ENCODE peak calls at places on chromosome X, in four cellular contexts. One of them, this sample, is unnamed.

GRCh38 chrX:11430266-11430665 is 137.1 kb downstream of the AMELX start:
- DNase-seq in K562: no peak
- DNase-seq in A549: no peak
- DNase-seq in HepG2: no peak
- DNase-seq in this sample: no peak

GRCh38 chrX:139823806-139824205 is 109.0 kb downstream of the ATP11C start:
- DNase-seq in HepG2: no peak
- DNase-seq in K562: no peak
- DNase-seq in A549: peak
- DNase-seq in this sample: no peak

GRCh38 chrX:45070116-45071007 is 130.3 kb downstream of the DIPK2B start:
- DNase-seq in HepG2: peak
- DNase-seq in K562: peak
- DNase-seq in A549: peak
- DNase-seq in this sample: peak

GRCh38 chrX:40154853-40155616 is 57.3 kb upstream of the BCOR start:
- DNase-seq in A549: peak
- DNase-seq in K562: peak
- DNase-seq in HepG2: peak
- DNase-seq in this sample: peak

GRCh38 chrX:148193759-148194158 is 212.6 kb downstream of the FMR1NB start:
- DNase-seq in K562: no peak
- DNase-seq in A549: no peak
- DNase-seq in HepG2: no peak
- DNase-seq in this sample: no peak

GRCh38 chrX:149370097-149370496 is 135.0 kb downstream of the IDS start:
- DNase-seq in K562: no peak
- DNase-seq in A549: no peak
- DNase-seq in HepG2: no peak
- DNase-seq in this sample: no peak

GRCh38 chrX:144732588-144732987 is 514.7 kb upstream of the SPANXN1 start:
- DNase-seq in A549: no peak
- DNase-seq in K562: no peak
- DNase-seq in HepG2: no peak
- DNase-seq in this sample: no peak

GRCh38 chrX:118495958-118496762 is 545 bp downstream of the DOCK11 start:
- DNase-seq in HepG2: no peak
- DNase-seq in A549: peak
- DNase-seq in K562: peak
- DNase-seq in this sample: peak

GRCh38 chrX:37060999-37061398 is 52.8 kb downstream of the FAM47C start:
- DNase-seq in HepG2: peak
- DNase-seq in A549: peak
- DNase-seq in K562: peak
- DNase-seq in this sample: peak

GRCh38 chrX:136708348-136708747 is 60.4 kb downstream of the CD40LG start:
- DNase-seq in HepG2: no peak
- DNase-seq in A549: peak
- DNase-seq in K562: peak
- DNase-seq in this sample: peak

GRCh38 chrX:100995469-100995868 is 26.0 kb downstream of the ARL13A start:
- DNase-seq in A549: no peak
- DNase-seq in HepG2: peak
- DNase-seq in K562: no peak
- DNase-seq in this sample: peak

GRCh38 chrX:75547137-75547536 is 24.3 kb upstream of the ZDHHC15 start:
- DNase-seq in K562: no peak
- DNase-seq in HepG2: no peak
- DNase-seq in A549: no peak
- DNase-seq in this sample: no peak
- TF ChIP-seq MYC in K562: no peak
- TF ChIP-seq MYC in HepG2: no peak
- TF ChIP-seq MYC in A549: no peak
- TF ChIP-seq MYC in this sample: no peak

DNA sequence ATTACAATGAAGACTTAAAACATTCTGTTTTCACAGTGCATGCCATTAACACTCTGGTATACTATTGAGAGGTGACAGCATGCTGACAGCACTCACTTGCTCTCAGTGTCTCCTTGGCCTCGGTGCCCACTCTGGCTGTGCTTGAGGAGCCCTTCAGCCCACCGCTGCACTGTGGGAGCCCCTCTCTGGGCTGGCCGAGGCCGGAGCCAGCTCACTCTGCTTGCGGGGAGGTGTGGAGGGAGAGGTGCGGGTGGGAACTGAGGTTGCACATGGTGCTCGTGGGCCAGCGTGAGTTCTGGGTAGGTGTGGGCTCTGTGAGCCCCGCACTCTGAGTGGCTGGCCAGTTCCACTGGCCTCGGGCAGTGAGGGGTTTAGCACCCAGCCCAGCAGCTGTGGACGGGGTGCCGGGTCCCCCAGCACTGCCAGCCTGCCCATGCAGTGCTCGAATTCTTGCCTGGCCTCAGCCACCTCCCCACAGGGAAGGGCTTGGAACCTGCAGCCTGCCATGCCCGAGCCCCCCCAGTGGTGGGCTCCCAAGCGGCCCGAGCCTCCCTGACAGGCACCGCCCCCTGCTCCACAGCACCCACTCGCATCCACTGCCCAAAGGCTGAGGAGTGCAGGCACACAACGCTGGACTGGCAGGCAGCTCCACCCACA is 135.3 kb upstream of the AR start:
- DNase-seq in K562: no peak
- DNase-seq in HepG2: no peak
- DNase-seq in A549: no peak
- DNase-seq in this sample: no peak
- TF ChIP-seq CTCF in K562: no peak
- TF ChIP-seq CTCF in HepG2: no peak
- TF ChIP-seq CTCF in A549: no peak
- TF ChIP-seq CTCF in this sample: no peak

DNA sequence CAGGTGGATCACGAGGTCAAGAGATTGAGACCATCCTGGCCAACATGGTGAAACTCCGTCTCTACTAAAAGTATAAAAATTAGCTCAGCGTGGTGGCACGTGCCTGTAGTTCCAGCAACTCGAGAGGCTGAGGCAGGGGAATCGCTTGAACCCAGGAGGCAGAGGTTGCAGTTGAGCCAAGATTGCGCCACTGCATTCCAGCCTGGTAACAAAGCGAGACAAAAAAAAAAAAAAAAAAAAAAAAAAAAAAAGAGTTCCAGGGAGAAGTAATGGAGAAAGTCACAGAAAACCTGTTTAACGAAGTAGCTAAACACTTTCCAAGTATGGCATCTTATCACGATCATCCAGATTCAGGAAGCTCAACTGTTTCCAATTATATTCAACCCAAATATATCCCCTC is 10.9 kb downstream of the KLHL4 start:
- DNase-seq in K562: no peak
- DNase-seq in A549: no peak
- DNase-seq in HepG2: no peak
- DNase-seq in this sample: no peak
- H3K4me3 ChIP-seq in K562: no peak
- H3K4me3 ChIP-seq in A549: no peak
- H3K4me3 ChIP-seq in HepG2: no peak
- H3K4me3 ChIP-seq in this sample: no peak

GRCh38 chrX:57595381-57595811 is 3.6 kb downstream of the ZXDB start:
- DNase-seq in K562: no peak
- DNase-seq in A549: peak
- DNase-seq in HepG2: no peak
- DNase-seq in this sample: no peak

GRCh38 chrX:57596109-57596870 is 4.5 kb downstream of the ZXDB start:
- DNase-seq in HepG2: peak
- DNase-seq in A549: no peak
- DNase-seq in K562: no peak
- DNase-seq in this sample: no peak
- TF ChIP-seq MYC in HepG2: no peak
- TF ChIP-seq MYC in A549: no peak
- TF ChIP-seq MYC in K562: no peak
- TF ChIP-seq MYC in this sample: no peak

GRCh38 chrX:151505796-151506195 is 57.7 kb upstream of the PASD1 start:
- DNase-seq in K562: peak
- DNase-seq in A549: peak
- DNase-seq in HepG2: peak
- DNase-seq in this sample: peak
- TF ChIP-seq CTCF in K562: peak
- TF ChIP-seq CTCF in A549: peak
- TF ChIP-seq CTCF in HepG2: peak
- TF ChIP-seq CTCF in this sample: peak

This sample was measured in NB4.